ENCODE peak calls at places on chromosome 17, in seven cellular contexts. X is NCI-H1105, Q is heart right ventricle, I is ELR, Z is cardiac septum, N is sciatic nerve, G is Ammon's horn. B is an unnamed sample.

GRCh38 chr17:35432176-35433074 is at the start of gene SLFN12:
- DNase-seq in X (no peak), Q (peak; percentile 79), I (peak; percentile 96), Z (no peak), N (peak; percentile 60), G (peak; percentile 62), B (peak; percentile 67)

GRCh38 chr17:81192386-81193050 is 26.5 kb upstream of the AATK start:
- DNase-seq in X (no peak), Q (no peak), I (no peak), Z (no peak), N (no peak), G (no peak), B (no peak)

GRCh38 chr17:79987187-79987889 is 48.3 kb downstream of the TBC1D16 start:
- DNase-seq in X (no peak), Q (no peak), I (no peak), Z (peak; percentile 58), N (peak; percentile 41), G (no peak), B (no peak)

GRCh38 chr17:56142325-56142724 is 10.9 kb upstream of the ANKFN1 start:
- DNase-seq in X (no peak), Q (no peak), I (peak; percentile 92), Z (no peak), N (no peak), G (no peak), B (no peak)

GRCh38 chr17:74089869-74090464 is 113.5 kb upstream of the RPL38 start:
- DNase-seq in X (no peak), Q (no peak), I (peak; percentile 26), Z (no peak), N (peak; percentile 68), G (peak; percentile 38), B (no peak)

GRCh38 chr17:9512323-9513168 is 63.1 kb downstream of the STX8 start:
- DNase-seq in X (no peak), Q (no peak), I (peak; percentile 84), Z (no peak), N (no peak), G (no peak), B (no peak)

GRCh38 chr17:31561469-31562412 is 170.3 kb downstream of the RAB11FIP4 start:
- DNase-seq in X (no peak), Q (no peak), I (peak; percentile 85), Z (no peak), N (no peak), G (no peak), B (peak; percentile 35)

GRCh38 chr17:933168-934083 is 46.1 kb downstream of the NXN start:
- DNase-seq in X (no peak), Q (no peak), I (peak; percentile 97), Z (no peak), N (no peak), G (peak; percentile 10), B (no peak)

GRCh38 chr17:50184611-50185398 is 16.6 kb downstream of the COL1A1 start:
- DNase-seq in X (no peak), Q (no peak), I (peak; percentile 82), Z (no peak), N (no peak), G (peak; percentile 57), B (peak; percentile 78)

GRCh38 chr17:4256952-4257351 is 6.8 kb downstream of the ANKFY1 start:
- DNase-seq in X (no peak), Q (no peak), I (peak; percentile 51), Z (no peak), N (no peak), G (no peak), B (no peak)

GRCh38 chr17:82098939-82099765 is 1.1 kb upstream of the FASN start:
- DNase-seq in X (no peak), Q (no peak), I (no peak), Z (no peak), N (no peak), G (no peak), B (peak; percentile 33)

B was measured in uterus.